ENCODE peak calls at places on chromosomes 7 and 10, in seven cellular contexts. E is AG10803, O is thyroid gland, L is cardiac muscle cell, R is GM12865, M is mesendoderm, B is ascending aorta. F is an unnamed sample.

GRCh38 chr10:62643612-62644587 is 160.6 kb upstream of the ADO start:
- DNase-seq in B (no peak), M (no peak), E (no peak), R (no peak), O (no peak), L (no peak), F (no peak)

GRCh38 chr10:89745903-89746302 is 44.5 kb downstream of the KIF20B start:
- DNase-seq in O (no peak), L (no peak), B (no peak), E (no peak), R (no peak), M (peak; percentile 20), F (no peak)

GRCh38 chr10:33143160-33143728 is 185.2 kb upstream of the ITGB1 start:
- DNase-seq in E (peak; percentile 83), R (no peak), B (no peak), L (no peak), O (no peak), M (no peak), F (no peak)

GRCh38 chr10:68135922-68136718 is 26.8 kb downstream of the MYPN start:
- DNase-seq in O (no peak), L (no peak), E (peak; percentile 95), R (no peak), M (peak; percentile 57), B (peak; percentile 73), F (no peak)

GRCh38 chr10:1671366-1672000 is 65.8 kb downstream of the ADARB2 start:
- DNase-seq in L (no peak), B (no peak), R (no peak), O (no peak), M (no peak), E (no peak), F (no peak)

GRCh38 chr10:12833451-12833850 is 168.1 kb downstream of the CCDC3 start:
- DNase-seq in O (no peak), R (no peak), B (no peak), M (no peak), E (no peak), L (no peak), F (no peak)

GRCh38 chr7:144454256-144455039 is 51.0 kb upstream of the NOBOX start:
- DNase-seq in R (no peak), M (peak; percentile 18), L (no peak), O (no peak), E (no peak), B (no peak), F (no peak)

GRCh38 chr10:116000151-116000550 is 272.9 kb downstream of the GFRA1 start:
- DNase-seq in E (no peak), M (no peak), O (no peak), B (no peak), R (no peak), L (no peak), F (no peak)

GRCh38 chr10:43082087-43082486 is 5.2 kb downstream of the RET start:
- DNase-seq in E (no peak), B (no peak), O (no peak), M (no peak), R (no peak), L (no peak), F (no peak)

DNA sequence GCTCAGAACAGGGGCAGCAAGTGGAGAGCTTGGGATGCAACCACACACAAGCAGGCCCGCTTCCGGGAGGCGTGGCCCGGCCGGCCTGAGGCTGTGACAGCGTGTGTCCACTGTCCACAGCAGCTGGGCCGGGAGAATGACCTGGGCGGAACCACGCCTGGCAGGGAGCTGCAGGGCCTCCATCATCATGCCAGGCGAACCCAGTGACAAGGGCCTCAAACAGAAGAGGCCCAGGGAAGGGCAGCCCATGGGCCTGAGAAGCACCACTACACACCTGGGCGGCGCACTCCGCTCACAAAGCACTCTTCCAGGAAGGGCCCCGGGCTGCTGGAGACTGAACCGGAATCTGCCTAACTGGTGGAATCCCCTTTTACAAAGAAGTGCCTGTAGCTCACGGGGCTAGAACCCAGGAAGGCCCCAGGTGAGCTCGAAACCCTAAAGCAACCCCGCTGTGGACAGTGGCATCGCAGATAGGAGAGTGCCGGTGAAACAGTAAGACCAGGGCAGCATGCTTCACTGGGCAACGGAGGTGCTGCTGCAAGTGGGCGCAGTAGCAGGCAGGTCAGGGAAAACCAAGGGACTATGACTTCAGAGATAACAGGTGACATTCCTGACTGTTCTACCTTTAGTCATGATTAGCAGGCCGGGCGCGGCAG is 66.0 kb downstream of the MAD1L1 start:
- DNase-seq in O (no peak), R (no peak), B (no peak), L (no peak), E (no peak), M (no peak), F (peak; percentile 66)
- H3K4me3 ChIP-seq in O (no peak overlapping the region), R (no peak overlapping the region), B (no peak overlapping the region), L (no peak overlapping the region), E (no peak overlapping the region), M (no peak overlapping the region), F (no peak overlapping the region)

DNA sequence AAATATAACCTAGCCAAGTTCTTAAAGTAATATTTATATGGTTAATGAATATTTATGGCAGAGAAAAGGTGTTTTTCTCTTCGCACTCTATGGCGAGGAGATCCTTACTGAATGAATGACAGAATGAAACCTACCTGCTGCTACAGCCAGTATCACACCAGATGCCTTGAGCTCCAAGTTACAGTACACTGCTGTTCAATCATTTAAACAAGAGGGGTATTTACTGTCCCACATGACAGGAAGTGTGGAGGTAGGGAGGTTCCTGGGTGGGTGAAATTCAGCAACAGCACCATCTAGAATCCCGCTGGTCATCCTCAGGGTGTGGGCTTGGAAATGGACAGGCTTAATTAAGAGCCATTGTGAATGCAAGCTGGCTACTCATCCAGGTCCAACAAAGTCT is 14.8 kb downstream of the CYTH3 start:
- DNase-seq in E (no peak), M (no peak), O (no peak), B (no peak), R (peak; percentile 27), L (no peak), F (no peak)
- H3K4me3 ChIP-seq in E (no peak overlapping the region), M (no peak overlapping the region), O (no peak overlapping the region), B (no peak overlapping the region), R (peak overlapping the region; percentile 25), L (no peak overlapping the region), F (no peak overlapping the region)

GRCh38 chr10:129560355-129560754 is 93.3 kb downstream of the MGMT start:
- DNase-seq in B (no peak), L (no peak), E (no peak), O (no peak), R (no peak), M (no peak), F (no peak)

GRCh38 chr10:129564923-129565322 is 97.9 kb downstream of the MGMT start:
- DNase-seq in M (no peak), E (no peak), R (no peak), B (no peak), L (no peak), O (no peak), F (no peak)

GRCh38 chr10:129562487-129562886 is 95.4 kb downstream of the MGMT start:
- DNase-seq in R (no peak), M (no peak), L (no peak), E (no peak), O (no peak), B (no peak), F (no peak)
- H3K4me3 ChIP-seq in R (no peak overlapping the region), M (no peak overlapping the region), L (no peak overlapping the region), E (no peak overlapping the region), O (no peak overlapping the region), B (no peak overlapping the region), F (no peak overlapping the region)

GRCh38 chr10:114513397-114513796 is 109.1 kb upstream of the AFAP1L2 start:
- DNase-seq in B (no peak), M (no peak), R (no peak), E (no peak), L (no peak), O (no peak), F (no peak)
- H3K4me3 ChIP-seq in B (no peak overlapping the region), M (no peak overlapping the region), R (no peak overlapping the region), E (no peak overlapping the region), L (no peak overlapping the region), O (no peak overlapping the region), F (no peak overlapping the region)

GRCh38 chr7:10889266-10889898 is 84.3 kb upstream of the PHF14 start:
- DNase-seq in M (peak; percentile 64), R (peak; percentile 80), E (peak; percentile 50), B (no peak), O (peak; percentile 12), L (peak; percentile 58), F (peak; percentile 25)
- H3K4me3 ChIP-seq in M (no peak overlapping the region), R (no peak overlapping the region), E (no peak overlapping the region), B (no peak overlapping the region), O (no peak overlapping the region), L (no peak overlapping the region), F (no peak overlapping the region)

DNA sequence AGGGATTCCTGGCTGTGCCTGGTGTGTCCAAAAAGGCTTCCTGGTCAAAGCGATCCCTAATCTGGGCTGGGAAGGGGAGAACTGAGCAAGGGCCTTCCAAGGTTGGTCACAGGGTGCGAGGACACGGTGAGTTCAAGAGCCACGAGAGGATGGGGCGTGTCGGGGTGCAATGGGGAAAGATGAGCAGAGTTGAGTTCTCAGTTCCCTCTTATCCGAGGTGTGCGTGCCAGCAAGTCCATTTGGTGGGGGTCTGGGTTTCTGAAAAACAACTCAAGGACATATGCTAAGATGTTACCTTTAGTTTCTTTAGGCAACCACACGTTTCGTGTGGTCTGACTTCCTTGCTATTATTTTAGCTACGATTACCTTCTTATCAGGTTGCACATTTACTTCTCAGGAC is 1.3 kb downstream of the ZNF775 start:
- DNase-seq in E (no peak), L (no peak), R (peak; percentile 90), B (peak; percentile 54), M (no peak), O (no peak), F (no peak)
- H3K4me3 ChIP-seq in E (peak overlapping the region; percentile 85), L (peak overlapping the region; percentile 84), R (peak overlapping the region; percentile 86), B (peak overlapping the region; percentile 93), M (peak overlapping the region; percentile 65), O (no peak overlapping the region), F (peak overlapping the region; percentile 89)

DNA sequence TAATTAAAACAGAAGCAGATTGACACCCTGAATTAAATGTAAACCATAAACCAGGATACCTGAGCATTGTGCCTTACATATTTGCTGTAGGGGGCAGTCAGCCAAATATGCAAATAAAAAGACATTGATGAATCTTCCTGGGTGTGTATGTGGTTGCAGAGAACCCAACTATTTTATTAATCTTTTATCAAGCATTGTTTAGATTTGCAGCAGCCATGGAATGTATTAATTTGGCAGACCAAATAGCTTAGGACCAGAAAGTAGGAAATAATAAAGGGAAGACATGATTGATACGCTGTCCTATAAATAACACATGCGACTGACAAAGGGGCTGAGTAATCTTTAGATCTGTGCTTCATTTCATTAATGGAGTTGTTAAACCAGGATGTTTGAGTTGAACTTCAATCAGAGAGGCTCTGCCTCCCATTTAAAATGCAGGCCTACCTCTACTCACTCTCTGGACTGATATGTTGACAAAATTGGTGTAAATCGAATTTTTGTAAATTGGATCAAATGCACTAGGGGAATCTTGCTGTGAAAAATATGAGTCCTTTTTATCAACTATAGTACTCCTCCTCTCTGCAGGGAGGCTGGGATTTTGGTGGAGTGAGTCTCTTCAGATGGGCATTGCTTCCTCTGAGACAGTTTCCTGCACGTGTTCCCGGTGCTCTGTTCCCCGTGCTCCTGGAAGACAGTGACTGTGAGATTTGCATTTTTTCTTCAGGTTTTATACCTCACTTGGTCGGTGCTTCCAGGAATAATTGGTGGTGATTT is 11.8 kb downstream of the AUTS2 start:
- DNase-seq in M (no peak), B (no peak), R (no peak), L (no peak), O (no peak), E (no peak), F (no peak)
- H3K4me3 ChIP-seq in M (no peak overlapping the region), B (no peak overlapping the region), R (no peak overlapping the region), L (no peak overlapping the region), O (no peak overlapping the region), E (no peak overlapping the region), F (no peak overlapping the region)

DNA sequence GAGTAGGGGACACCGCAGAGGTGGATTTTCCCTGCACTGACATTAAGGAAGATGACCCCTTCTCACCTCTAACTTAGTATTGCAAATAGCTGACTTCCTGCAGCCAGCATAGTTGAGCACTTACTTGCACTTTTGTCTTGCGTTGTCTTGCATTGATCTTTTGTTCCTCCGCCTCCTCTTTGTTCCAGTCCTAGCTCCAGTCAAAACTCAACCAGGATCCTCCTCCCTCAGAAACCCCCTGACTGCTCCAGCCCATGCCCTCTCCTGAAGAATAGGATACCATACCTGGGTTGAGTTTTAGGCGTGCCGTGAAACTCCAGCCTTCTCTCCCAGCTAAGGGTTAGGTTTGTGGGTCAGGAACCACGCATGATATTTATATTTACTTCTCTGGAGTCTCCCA is 14.3 kb downstream of the ZNF467 start:
- DNase-seq in B (no peak), E (no peak), M (no peak), R (no peak), O (no peak), L (no peak), F (no peak)
- H3K4me3 ChIP-seq in B (no peak overlapping the region), E (no peak overlapping the region), M (no peak overlapping the region), R (no peak overlapping the region), O (no peak overlapping the region), L (no peak overlapping the region), F (no peak overlapping the region)

F was measured in upper lobe of left lung.